ENCODE peak calls at places on chromosomes 13 and 19, in ten cellular contexts. M is CD8-positive, alpha-beta memory T cell; G is testis; Z is AG09309; X is K562; A is stimulated activated CD8-positive, alpha-beta memory T cell treated with anti-CD3 and anti-CD28 coated beads, Interleukin-12 subunit alpha, Interleukin-12 subunit beta, amount 100 ng/mL, for 4 hours; V is HTR-8/SVneo; H is A172; Q is NCI-H1105; D is ascending aorta. Y is an unnamed sample.

GRCh38 chr19:1268392-1269064 is 604 bp upstream of the CIRBP start:
- DNase-seq in M (peak; percentile 63), G (no peak), Z (no peak), X (peak; percentile 29), A (no peak), V (no peak), H (no peak), Q (no peak), D (no peak), Y (no peak)

GRCh38 chr13:38758278-38758677 is 71.4 kb downstream of the FREM2 start:
- DNase-seq in M (no peak), G (no peak), Z (no peak), X (no peak), A (no peak), V (no peak), H (no peak), Q (no peak), D (no peak), Y (no peak)

GRCh38 chr13:94065741-94066140 is 413.7 kb downstream of the DCT start:
- DNase-seq in M (no peak), G (no peak), Z (no peak), X (no peak), A (no peak), V (no peak), H (no peak), Q (no peak), D (no peak), Y (no peak)

GRCh38 chr19:7224205-7224833 is 69.9 kb downstream of the INSR start:
- DNase-seq in M (no peak), G (peak; percentile 69), Z (no peak), X (no peak), A (no peak), V (no peak), H (no peak), Q (no peak), D (no peak), Y (no peak)

GRCh38 chr19:2546128-2547032 is 70.5 kb downstream of the GADD45B start:
- DNase-seq in M (peak; percentile 44), G (peak; percentile 56), Z (no peak), X (no peak), A (no peak), V (no peak), H (peak; percentile 57), Q (no peak), D (peak; percentile 78), Y (no peak)

GRCh38 chr13:109835321-109835720 is 48.9 kb upstream of the IRS2 start:
- DNase-seq in M (no peak), G (no peak), Z (no peak), X (no peak), A (no peak), V (no peak), H (no peak), Q (peak; percentile 50), D (no peak), Y (no peak)

GRCh38 chr19:13839938-13840750 is 36.8 kb upstream of the NANOS3 start:
- DNase-seq in M (peak; percentile 77), G (no peak), Z (no peak), X (no peak), A (no peak), V (peak; percentile 71), H (peak; percentile 82), Q (no peak), D (peak; percentile 60), Y (no peak)

GRCh38 chr13:50527612-50528509 is 315.6 kb downstream of the DLEU7 start:
- DNase-seq in M (no peak), G (no peak), Z (no peak), X (peak; percentile 29), A (no peak), V (no peak), H (no peak), Q (no peak), D (no peak), Y (no peak)

GRCh38 chr19:43662487-43662886 is 7.5 kb downstream of the PLAUR start:
- DNase-seq in M (no peak), G (no peak), Z (no peak), X (peak; percentile 38), A (no peak), V (no peak), H (no peak), Q (no peak), D (no peak), Y (no peak)

GRCh38 chr19:6047741-6048231 is 62.5 kb downstream of the RFX2 start:
- DNase-seq in M (no peak), G (peak; percentile 42), Z (no peak), X (peak; percentile 68), A (no peak), V (peak; percentile 47), H (no peak), Q (no peak), D (no peak), Y (no peak)

GRCh38 chr13:27168086-27168485 is 3.5 kb downstream of the USP12 start:
- DNase-seq in M (no peak), G (no peak), Z (no peak), X (no peak), A (no peak), V (no peak), H (no peak), Q (no peak), D (no peak), Y (no peak)

GRCh38 chr13:34413538-34414210 is 528.4 kb upstream of the NBEA start:
- DNase-seq in M (no peak), G (no peak), Z (no peak), X (no peak), A (no peak), V (no peak), H (peak; percentile 14), Q (no peak), D (no peak), Y (no peak)

GRCh38 chr13:32056316-32056715 is 24.7 kb downstream of the FRY start:
- DNase-seq in M (no peak), G (no peak), Z (no peak), X (no peak), A (no peak), V (no peak), H (no peak), Q (peak; percentile 74), D (no peak), Y (no peak)

GRCh38 chr19:33461256-33462111 is 60.1 kb downstream of the PEPD start:
- DNase-seq in M (no peak), G (no peak), Z (no peak), X (no peak), A (no peak), V (no peak), H (no peak), Q (no peak), D (no peak), Y (no peak)

GRCh38 chr13:79525458-79525857 is 44.5 kb downstream of the NDFIP2 start:
- DNase-seq in M (no peak), G (no peak), Z (no peak), X (peak; percentile 14), A (no peak), V (peak; percentile 1), H (peak; percentile 6), Q (no peak), D (no peak), Y (no peak)

GRCh38 chr19:34838753-34839431 is 65.9 kb upstream of the ZNF599 start:
- DNase-seq in M (no peak), G (peak; percentile 33), Z (no peak), X (no peak), A (no peak), V (no peak), H (no peak), Q (no peak), D (no peak), Y (no peak)

Y was measured in esophagus squamous epithelium.